ENCODE peak calls at places on chromosomes 5 and 9, in ten cellular contexts. R is stimulated activated CD8-positive, alpha-beta memory T cell treated with anti-CD3 and anti-CD28 coated beads, Interleukin-15, amount 100 ng/mL, for 24 hours; N is hypothalamus; Y is fibroblast of lung; J is activated CD8-positive, alpha-beta memory T cell treated with anti-CD3 and anti-CD28 coated beads, Interleukin-2, amount 50 U/mL, for 48 hours; E is kidney glomerular epithelial cell; K is OCI-LY7; W is fibroblast of gingiva; I is HCEC 1CT; M is CD8-positive, alpha-beta T cell. B is an unnamed sample.
A peak's percentile ranks its signal among the peaks of the same experiment; 100 is the strongest.

GRCh38 chr5:31408814-31409213 is 123.1 kb downstream of the DROSHA start:
- DNase-seq in R (no peak), N (no peak), Y (peak; percentile 67), J (no peak), E (peak; percentile 11), K (no peak), W (peak; percentile 43), I (peak; percentile 91), M (no peak), B (peak; percentile 56)

GRCh38 chr5:113042491-113043243 is 66.1 kb downstream of the DCP2 start:
- DNase-seq in R (no peak), N (no peak), Y (no peak), J (no peak), E (no peak), K (no peak), W (no peak), I (no peak), M (no peak), B (peak; percentile 8)

GRCh38 chr5:127652952-127653611 is 4.2 kb downstream of the CTXN3 start:
- DNase-seq in R (no peak), N (no peak), Y (no peak), J (no peak), E (no peak), K (no peak), W (no peak), I (no peak), M (no peak), B (no peak)

GRCh38 chr5:174793076-174793475 is 68.7 kb downstream of the MSX2 start:
- DNase-seq in R (no peak), N (no peak), Y (no peak), J (no peak), E (no peak), K (no peak), W (no peak), I (no peak), M (no peak), B (no peak)

GRCh38 chr5:178625679-178626483 is 969 bp downstream of the CLK4 start:
- DNase-seq in R (no peak), N (no peak), Y (peak; percentile 45), J (peak; percentile 53), E (no peak), K (peak; percentile 43), W (peak; percentile 32), I (peak; percentile 29), M (no peak), B (peak; percentile 70)

GRCh38 chr5:33850100-33850594 is 41.6 kb downstream of the ADAMTS12 start:
- DNase-seq in R (no peak), N (no peak), Y (peak; percentile 68), J (peak; percentile 65), E (peak; percentile 27), K (no peak), W (peak; percentile 60), I (peak; percentile 82), M (peak; percentile 42), B (no peak)

GRCh38 chr9:107976767-107977166 is 487.2 kb upstream of the KLF4 start:
- DNase-seq in R (no peak), N (no peak), Y (peak; percentile 76), J (no peak), E (no peak), K (no peak), W (peak; percentile 43), I (no peak), M (no peak), B (no peak)

GRCh38 chr9:131319486-131319885 is 30.0 kb downstream of the PLPP7 start:
- DNase-seq in R (no peak), N (no peak), Y (no peak), J (no peak), E (no peak), K (no peak), W (no peak), I (no peak), M (no peak), B (no peak)

GRCh38 chr9:114969269-114969668 is 38.9 kb upstream of the TNFSF8 start:
- DNase-seq in R (no peak), N (no peak), Y (no peak), J (no peak), E (no peak), K (no peak), W (no peak), I (no peak), M (no peak), B (no peak)

GRCh38 chr5:88045146-88045545 is 223.5 kb downstream of the TMEM161B start:
- DNase-seq in R (no peak), N (no peak), Y (no peak), J (no peak), E (no peak), K (no peak), W (no peak), I (no peak), M (no peak), B (no peak)

GRCh38 chr5:138305797-138306196 is 25.8 kb downstream of the CDC25C start:
- DNase-seq in R (no peak), N (no peak), Y (no peak), J (no peak), E (no peak), K (no peak), W (no peak), I (no peak), M (no peak), B (no peak)

GRCh38 chr5:105789246-105789645 is 1881.5 kb downstream of the EFNA5 start:
- DNase-seq in R (no peak), N (no peak), Y (no peak), J (no peak), E (peak; percentile 33), K (no peak), W (no peak), I (no peak), M (no peak), B (no peak)

GRCh38 chr5:56638768-56639238 is 176.5 kb upstream of the MAP3K1 start:
- DNase-seq in R (no peak), N (no peak), Y (no peak), J (no peak), E (no peak), K (no peak), W (no peak), I (no peak), M (no peak), B (no peak)

GRCh38 chr9:135650408-135650807 is 11.1 kb upstream of the GLT6D1 start:
- DNase-seq in R (no peak), N (no peak), Y (no peak), J (no peak), E (no peak), K (no peak), W (no peak), I (no peak), M (no peak), B (no peak)

GRCh38 chr9:134879664-134880483 is 736 bp upstream of the FCN2 start:
- DNase-seq in R (no peak), N (no peak), Y (no peak), J (no peak), E (no peak), K (no peak), W (no peak), I (no peak), M (no peak), B (no peak)

GRCh38 chr9:96087669-96088299 is 212.3 kb downstream of the ERCC6L2 start:
- DNase-seq in R (no peak), N (no peak), Y (no peak), J (no peak), E (peak; percentile 96), K (no peak), W (no peak), I (no peak), M (no peak), B (no peak)

GRCh38 chr5:94329115-94329514 is 289.3 kb downstream of the KIAA0825 start:
- DNase-seq in R (no peak), N (no peak), Y (peak; percentile 28), J (no peak), E (no peak), K (no peak), W (no peak), I (no peak), M (no peak), B (no peak)

GRCh38 chr5:94245608-94246007 is 372.8 kb downstream of the KIAA0825 start:
- DNase-seq in R (no peak), N (no peak), Y (peak; percentile 30), J (no peak), E (no peak), K (no peak), W (peak; percentile 23), I (no peak), M (no peak), B (no peak)

GRCh38 chr9:89461302-89461701 is 36.6 kb downstream of the SEMA4D start:
- DNase-seq in R (no peak), N (no peak), Y (peak; percentile 41), J (no peak), E (peak; percentile 82), K (no peak), W (peak; percentile 63), I (no peak), M (peak; percentile 46), B (peak; percentile 98)

GRCh38 chr5:93794954-93795353 is 53.6 kb upstream of the POU5F2 start:
- DNase-seq in R (no peak), N (no peak), Y (no peak), J (no peak), E (no peak), K (peak; percentile 22), W (no peak), I (no peak), M (no peak), B (no peak)

GRCh38 chr5:90325093-90325492 is 84.5 kb downstream of the CETN3 start:
- DNase-seq in R (no peak), N (no peak), Y (no peak), J (no peak), E (no peak), K (no peak), W (no peak), I (no peak), M (no peak), B (no peak)

GRCh38 chr9:118961857-118962256 is 407.4 kb downstream of the BRINP1 start:
- DNase-seq in R (no peak), N (no peak), Y (no peak), J (no peak), E (peak; percentile 99), K (no peak), W (peak; percentile 47), I (peak; percentile 67), M (no peak), B (peak; percentile 27)

GRCh38 chr5:18792145-18792544 is 1157.9 kb downstream of the TAF11L14 start:
- DNase-seq in R (no peak), N (no peak), Y (no peak), J (no peak), E (peak; percentile 2), K (no peak), W (no peak), I (no peak), M (no peak), B (no peak)

GRCh38 chr9:93136693-93137092 is 2.6 kb upstream of the NINJ1 start:
- DNase-seq in R (no peak), N (no peak), Y (no peak), J (peak; percentile 56), E (no peak), K (no peak), W (no peak), I (no peak), M (no peak), B (peak; percentile 71)

GRCh38 chr5:91591076-91591475 is 208.0 kb upstream of the ARRDC3 start:
- DNase-seq in R (no peak), N (no peak), Y (no peak), J (no peak), E (no peak), K (peak; percentile 30), W (no peak), I (no peak), M (no peak), B (no peak)

GRCh38 chr5:16880547-16880946 is 55.5 kb downstream of the MYO10 start:
- DNase-seq in R (no peak), N (no peak), Y (no peak), J (no peak), E (no peak), K (no peak), W (no peak), I (no peak), M (no peak), B (no peak)

GRCh38 chr5:136012041-136012804 is 16.6 kb upstream of the TGFBI start:
- DNase-seq in R (no peak), N (no peak), Y (peak; percentile 70), J (no peak), E (peak; percentile 40), K (no peak), W (peak; percentile 48), I (peak; percentile 83), M (no peak), B (no peak)

GRCh38 chr9:109264865-109265532 is 55.9 kb downstream of the EPB41L4B start:
- DNase-seq in R (no peak), N (no peak), Y (no peak), J (no peak), E (no peak), K (no peak), W (peak; percentile 26), I (no peak), M (no peak), B (no peak)